ENCODE peak calls at places on chromosomes 12 and 14, in five cellular contexts. S, E, B, P and U are unnamed samples.

GRCh38 chr12:76270657-76271358 is 77.4 kb downstream of the BBS10 start:
- DNase-seq in S (no peak), E (no peak), B (no peak), P (no peak), U (no peak)

GRCh38 chr14:61927521-61927920 is 165.3 kb downstream of the SNAPC1 start:
- DNase-seq in P (no peak), B (peak), E (no peak), S (no peak), U (no peak)

GRCh38 chr14:77708749-77709148 is 846 bp downstream of the SLIRP start:
- DNase-seq in S (no peak), E (no peak), P (no peak), B (no peak), U (no peak)

GRCh38 chr14:34857689-34858449 is 17.3 kb downstream of the BAZ1A start:
- DNase-seq in S (no peak), P (no peak), E (no peak), B (no peak), U (no peak)

GRCh38 chr12:12954361-12954760 is 2.4 kb upstream of the GPRC5D start:
- DNase-seq in P (no peak), B (no peak), E (no peak), S (no peak), U (no peak)

GRCh38 chr12:72018036-72018435 is 79.4 kb downstream of the TPH2 start:
- DNase-seq in S (no peak), P (no peak), E (no peak), B (no peak), U (no peak)

GRCh38 chr12:41699658-41700057 is 445.0 kb downstream of the GXYLT1 start:
- DNase-seq in S (no peak), P (no peak), E (no peak), B (no peak), U (no peak)

GRCh38 chr14:23352506-23353432 is at the start of gene SLC22A17:
- DNase-seq in S (peak), B (peak), E (peak), P (peak), U (peak)

GRCh38 chr14:90140298-90140955 is 78.6 kb downstream of the KCNK13 start:
- DNase-seq in B (peak), S (no peak), E (no peak), P (no peak), U (no peak)

GRCh38 chr12:121455766-121456420 is 56.0 kb downstream of the RNF34 start:
- DNase-seq in E (no peak), B (no peak), P (no peak), S (no peak), U (no peak)

GRCh38 chr12:68148261-68148951 is 11.1 kb downstream of the IFNG start:
- DNase-seq in P (no peak), B (no peak), E (no peak), S (no peak), U (no peak)

GRCh38 chr12:93219947-93220346 is 157.8 kb upstream of the NUDT4 start:
- DNase-seq in B (no peak), S (no peak), P (no peak), E (no peak), U (no peak)

GRCh38 chr12:109900752-109901580 is 892 bp downstream of the TCHP start:
- DNase-seq in S (no peak), E (no peak), B (peak), P (no peak), U (no peak)

GRCh38 chr14:53019391-53019790 is 68.5 kb upstream of the FERMT2 start:
- DNase-seq in E (no peak), P (no peak), B (no peak), S (no peak), U (no peak)

GRCh38 chr12:2785017-2785416 is 9.8 kb upstream of the FKBP4 start:
- DNase-seq in P (no peak), E (peak), B (peak), S (no peak), U (no peak)

GRCh38 chr12:11941601-11942360 is 129.0 kb upstream of the BCL2L14 start:
- DNase-seq in P (no peak), S (no peak), B (peak), E (no peak), U (no peak)

DNA sequence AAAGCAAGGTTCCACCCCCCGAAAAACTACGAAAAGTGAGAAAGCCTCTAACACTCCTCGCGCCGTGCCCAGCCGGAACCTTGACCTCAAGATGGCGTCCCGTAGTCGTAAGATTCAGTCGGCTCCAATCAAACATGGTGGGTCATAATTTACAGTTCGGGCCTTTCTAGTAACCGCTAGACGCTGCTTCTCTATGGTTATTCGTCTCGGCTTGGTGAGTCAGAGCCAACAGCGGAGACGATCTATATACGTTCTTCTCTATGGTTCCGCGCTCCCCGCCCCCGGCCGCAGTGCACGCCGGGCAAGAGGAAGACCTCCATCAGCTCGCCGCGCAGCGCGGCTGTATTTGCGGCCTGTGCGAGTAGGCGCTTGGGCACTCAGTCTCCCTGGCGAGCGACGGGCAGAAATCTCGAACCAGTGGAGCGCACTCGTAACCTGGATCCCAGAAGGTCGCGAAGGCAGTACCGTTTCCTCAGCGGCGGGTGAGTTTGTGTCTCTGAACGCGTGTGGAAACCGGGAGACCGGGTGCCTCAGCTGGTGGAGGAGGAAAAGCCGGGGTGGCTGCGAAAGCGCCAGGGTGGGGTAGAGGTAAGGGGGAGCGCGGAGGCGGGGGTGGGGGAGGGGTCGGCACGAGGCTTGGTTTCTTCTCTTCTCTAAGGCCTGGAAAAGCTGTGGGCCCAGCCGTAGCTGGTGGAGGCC is at the start of gene RBM25:
- DNase-seq in E (peak), B (peak), S (peak), P (peak), U (peak)
- TF ChIP-seq CTCF in E (no peak), B (no peak), S (no peak), P (no peak), U (no peak)

DNA sequence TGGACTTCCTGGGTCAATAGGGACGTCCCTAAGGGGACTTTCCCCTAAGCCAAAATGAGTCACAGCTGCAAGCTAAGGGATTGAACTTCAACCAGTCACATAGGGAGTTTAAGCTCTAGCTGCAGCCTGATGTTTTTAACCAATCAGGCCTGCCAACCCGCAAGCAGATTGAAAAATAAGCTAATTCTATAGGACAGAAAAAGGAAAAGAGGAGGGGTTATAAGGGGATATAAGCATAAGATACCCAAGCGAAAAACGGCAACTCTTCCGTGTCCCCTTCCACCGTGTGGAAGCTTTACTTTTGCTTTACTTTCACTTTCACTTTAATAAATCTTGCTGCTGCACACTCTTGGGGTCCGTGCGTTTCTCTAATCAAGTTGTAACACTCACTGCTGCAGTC is 24.4 kb downstream of the ATP23 start:
- DNase-seq in P (no peak), S (no peak), B (peak), E (no peak), U (no peak)
- TF ChIP-seq CTCF in P (no peak), S (no peak), B (no peak), E (no peak), U (no peak)

GRCh38 chr14:36207500-36207899 is 31.0 kb upstream of the PTCSC3 start:
- DNase-seq in E (no peak), P (no peak), S (no peak), B (peak), U (no peak)
- TF ChIP-seq CTCF in E (no peak), P (peak), S (peak), B (peak), U (no peak)

GRCh38 chr12:9340422-9341259 is 132.4 kb upstream of the PZP start:
- DNase-seq in S (no peak), P (no peak), B (no peak), E (no peak), U (no peak)
- TF ChIP-seq CTCF in S (no peak), P (no peak), B (no peak), E (no peak), U (no peak)

GRCh38 chr12:120437735-120438494 is at the start of gene COX6A1:
- DNase-seq in P (peak), E (peak), S (peak), B (peak), U (peak)
- TF ChIP-seq CTCF in P (no peak), E (no peak), S (no peak), B (no peak), U (no peak)

DNA sequence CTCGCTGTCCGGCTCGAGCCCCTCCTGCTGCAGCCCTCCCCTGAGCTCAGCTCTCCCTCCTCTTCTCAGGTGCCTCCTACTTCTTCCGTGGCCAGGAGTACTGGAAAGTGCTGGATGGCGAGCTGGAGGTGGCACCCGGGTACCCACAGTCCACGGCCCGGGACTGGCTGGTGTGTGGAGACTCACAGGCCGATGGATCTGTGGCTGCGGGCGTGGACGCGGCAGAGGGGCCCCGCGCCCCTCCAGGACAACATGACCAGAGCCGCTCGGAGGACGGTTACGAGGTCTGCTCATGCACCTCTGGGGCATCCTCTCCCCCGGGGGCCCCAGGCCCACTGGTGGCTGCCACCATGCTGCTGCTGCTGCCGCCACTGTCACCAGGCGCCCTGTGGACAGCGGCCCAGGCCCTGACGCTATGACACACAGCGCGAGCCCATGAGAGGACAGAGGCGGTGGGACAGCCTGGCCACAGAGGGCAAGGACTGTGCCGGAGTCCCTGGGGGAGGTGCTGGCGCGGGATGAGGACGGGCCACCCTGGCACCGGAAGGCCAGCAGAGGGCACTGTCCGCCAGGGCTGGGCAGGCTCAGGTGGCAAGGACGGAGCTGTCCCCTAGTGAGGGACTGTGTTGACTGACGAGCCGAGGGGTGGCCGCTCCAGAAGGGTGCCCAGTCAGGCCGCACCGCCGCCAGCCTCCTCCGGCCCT is 22.8 kb downstream of the MMP17 start:
- DNase-seq in E (no peak), B (no peak), P (no peak), S (peak), U (no peak)
- TF ChIP-seq CTCF in E (no peak), B (no peak), P (peak), S (peak), U (no peak)